ENCODE peak calls at places on chromosomes 7 and 10, in nine cellular contexts. D is NCI-H1417; O is CD8-positive, alpha-beta memory T cell; C is stromal cell of bone marrow; R is SW 1271; I is stimulated activated CD4-positive, alpha-beta T cell treated with anti-CD3 and anti-CD28 coated beads, Interleukin-2, amount 100 ng/mL, for 24 hours; Z is HEK293T; Y is stimulated activated naive CD8-positive, alpha-beta T cell treated with anti-CD3 and anti-CD28 coated beads, Interleukin-15, Interleukin-2, amounts not matched to agents 100 U/mL and 50 U/mL, for 24 hours; K is sigmoid colon. Q is an unnamed sample.

GRCh38 chr7:45590679-45591057 is 16.5 kb downstream of the ADCY1 start:
- DNase-seq in D (no peak), O (no peak), C (no peak), R (no peak), I (no peak), Z (no peak), Y (no peak), K (peak), Q (no peak)

GRCh38 chr7:150949971-150950491 is 28.1 kb downstream of the KCNH2 start:
- DNase-seq in D (no peak), O (peak), C (no peak), R (no peak), I (no peak), Z (no peak), Y (no peak), K (peak), Q (no peak)

GRCh38 chr10:86953747-86954680 is 3.4 kb downstream of the MMRN2 start:
- DNase-seq in D (no peak), O (peak), C (no peak), R (no peak), I (no peak), Z (peak), Y (no peak), K (peak), Q (no peak)

GRCh38 chr10:16843252-16843870 is 26.1 kb upstream of the RSU1 start:
- DNase-seq in D (peak), O (no peak), C (peak), R (no peak), I (no peak), Z (peak), Y (no peak), K (no peak), Q (peak)

GRCh38 chr7:114087674-114088539 is 169.1 kb upstream of the PPP1R3A start:
- DNase-seq in D (peak), O (no peak), C (no peak), R (no peak), I (no peak), Z (peak), Y (no peak), K (peak), Q (peak)

GRCh38 chr7:30201161-30201666 is 66.4 kb downstream of the MTURN start:
- DNase-seq in D (no peak), O (no peak), C (no peak), R (no peak), I (no peak), Z (no peak), Y (no peak), K (no peak), Q (no peak)

GRCh38 chr7:35831208-35831607 is 30.4 kb downstream of the SEPTIN7 start:
- DNase-seq in D (no peak), O (no peak), C (no peak), R (no peak), I (no peak), Z (no peak), Y (no peak), K (no peak), Q (no peak)

GRCh38 chr10:13891542-13892431 is 305.0 kb downstream of the PRPF18 start:
- DNase-seq in D (peak), O (no peak), C (no peak), R (no peak), I (no peak), Z (peak), Y (peak), K (no peak), Q (no peak)

GRCh38 chr7:27062946-27063345 is 32.9 kb downstream of the HOXA1 start:
- DNase-seq in D (no peak), O (no peak), C (no peak), R (no peak), I (no peak), Z (no peak), Y (no peak), K (no peak), Q (no peak)

GRCh38 chr10:124604214-124605000 is 139.8 kb downstream of the FAM53B start:
- DNase-seq in D (no peak), O (peak), C (no peak), R (no peak), I (no peak), Z (no peak), Y (peak), K (no peak), Q (no peak)

GRCh38 chr7:7812112-7812511 is 93.7 kb upstream of the RPA3 start:
- DNase-seq in D (no peak), O (no peak), C (no peak), R (no peak), I (no peak), Z (no peak), Y (no peak), K (no peak), Q (no peak)

GRCh38 chr10:32388258-32389027 is 41.5 kb upstream of the EPC1 start:
- DNase-seq in D (no peak), O (no peak), C (no peak), R (no peak), I (no peak), Z (no peak), Y (no peak), K (no peak), Q (no peak)

GRCh38 chr7:98520356-98520932 is 96.6 kb upstream of the NPTX2 start:
- DNase-seq in D (no peak), O (no peak), C (no peak), R (no peak), I (no peak), Z (peak), Y (peak), K (peak), Q (no peak)

GRCh38 chr10:110398419-110399162 is 93.9 kb upstream of the SMNDC1 start:
- DNase-seq in D (no peak), O (no peak), C (peak), R (peak), I (no peak), Z (no peak), Y (no peak), K (no peak), Q (no peak)

GRCh38 chr7:20798081-20798693 is 11.5 kb upstream of the SP8 start:
- DNase-seq in D (peak), O (no peak), C (no peak), R (peak), I (no peak), Z (peak), Y (no peak), K (no peak), Q (peak)

GRCh38 chr7:28904539-28905143 is 53.5 kb downstream of the TRIL start:
- DNase-seq in D (no peak), O (no peak), C (no peak), R (no peak), I (no peak), Z (peak), Y (no peak), K (no peak), Q (no peak)

GRCh38 chr7:90455163-90456030 is 14.0 kb upstream of the PTTG1IP2 start:
- DNase-seq in D (peak), O (no peak), C (peak), R (no peak), I (no peak), Z (peak), Y (no peak), K (no peak), Q (peak)

GRCh38 chr7:75711634-75712494 is 26.9 kb downstream of the HIP1 start:
- DNase-seq in D (no peak), O (no peak), C (peak), R (no peak), I (no peak), Z (no peak), Y (no peak), K (no peak), Q (no peak)

GRCh38 chr7:112763298-112763697 is 26.9 kb downstream of the TMEM168 start:
- DNase-seq in D (no peak), O (no peak), C (no peak), R (no peak), I (no peak), Z (no peak), Y (no peak), K (no peak), Q (no peak)